ENCODE peak calls at places on chromosomes 13 and 19, in nine cellular contexts. B is HTR-8/SVneo; J is tibial artery; F is psoas muscle; C is frontal cortex; L is WTC11; P is activated T-cell treated with anti-CD3 and anti-CD28 coated beads, Interleukin-2, amount 50 U/mL, for 4 hours; W is NCI-H1417; K is KBM-7. V is an unnamed sample.

GRCh38 chr19:17872251-17873001 is 681 bp downstream of the SLC5A5 start:
- DNase-seq in B (no peak), J (no peak), F (no peak), C (no peak), L (no peak), P (no peak), W (no peak), K (peak; percentile 55), V (no peak)

GRCh38 chr19:45446295-45446694 is 21.5 kb upstream of the FOSB start:
- DNase-seq in B (no peak), J (no peak), F (no peak), C (no peak), L (no peak), P (no peak), W (peak; percentile 6), K (peak; percentile 51), V (peak; percentile 77)

GRCh38 chr13:33524086-33524485 is 238.5 kb upstream of the STARD13 start:
- DNase-seq in B (no peak), J (no peak), F (no peak), C (no peak), L (no peak), P (no peak), W (no peak), K (no peak), V (no peak)

GRCh38 chr19:2533686-2534085 is 57.8 kb downstream of the GADD45B start:
- DNase-seq in B (no peak), J (no peak), F (no peak), C (no peak), L (no peak), P (no peak), W (no peak), K (no peak), V (no peak)

GRCh38 chr13:30371649-30372265 is 50.5 kb upstream of the UBE2L5 start:
- DNase-seq in B (no peak), J (no peak), F (no peak), C (no peak), L (no peak), P (peak; percentile 54), W (no peak), K (peak; percentile 95), V (no peak)

GRCh38 chr19:40519352-40520322 is 52.8 kb downstream of the SPTBN4 start:
- DNase-seq in B (no peak), J (no peak), F (peak; percentile 63), C (no peak), L (peak; percentile 68), P (no peak), W (peak; percentile 8), K (no peak), V (peak; percentile 69)

GRCh38 chr19:36939153-36939552 is 23.0 kb downstream of the ZNF568 start:
- DNase-seq in B (no peak), J (no peak), F (no peak), C (no peak), L (no peak), P (no peak), W (peak; percentile 63), K (peak; percentile 49), V (peak; percentile 16)

GRCh38 chr13:66888698-66889097 is 341.4 kb downstream of the PCDH9 start:
- DNase-seq in B (no peak), J (no peak), F (no peak), C (no peak), L (no peak), P (no peak), W (no peak), K (no peak), V (no peak)

GRCh38 chr13:30713133-30713532 is 22.2 kb upstream of the ALOX5AP start:
- DNase-seq in B (no peak), J (peak; percentile 35), F (no peak), C (no peak), L (no peak), P (no peak), W (no peak), K (peak; percentile 67), V (no peak)

GRCh38 chr13:106291006-106291405 is 244.5 kb downstream of the EFNB2 start:
- DNase-seq in B (peak; percentile 8), J (no peak), F (no peak), C (no peak), L (no peak), P (no peak), W (no peak), K (no peak), V (no peak)

GRCh38 chr19:48950830-48951519 is 3.7 kb upstream of the BAX start:
- DNase-seq in B (no peak), J (no peak), F (no peak), C (no peak), L (no peak), P (no peak), W (no peak), K (no peak), V (no peak)

GRCh38 chr13:114049026-114049425 is 75.2 kb upstream of the C13orf46 start:
- DNase-seq in B (no peak), J (no peak), F (no peak), C (no peak), L (no peak), P (peak; percentile 59), W (no peak), K (no peak), V (no peak)

GRCh38 chr13:48890386-48890785 is 85.3 kb upstream of the FNDC3A start:
- DNase-seq in B (no peak), J (no peak), F (no peak), C (no peak), L (no peak), P (no peak), W (no peak), K (no peak), V (no peak)

GRCh38 chr13:90154311-90154960 is 1193.1 kb upstream of the MIR17HG start:
- DNase-seq in B (no peak), J (no peak), F (no peak), C (no peak), L (no peak), P (no peak), W (no peak), K (no peak), V (peak; percentile 8)

GRCh38 chr13:49341517-49341916 is 93.8 kb downstream of the CDADC1 start:
- DNase-seq in B (no peak), J (no peak), F (no peak), C (no peak), L (no peak), P (no peak), W (no peak), K (no peak), V (no peak)

GRCh38 chr13:20198781-20199180 is 6.0 kb upstream of the GJB2 start:
- DNase-seq in B (no peak), J (no peak), F (no peak), C (no peak), L (no peak), P (no peak), W (no peak), K (no peak), V (no peak)

GRCh38 chr13:21849323-21849722 is 178.4 kb downstream of the FGF9 start:
- DNase-seq in B (no peak), J (no peak), F (no peak), C (no peak), L (no peak), P (no peak), W (peak; percentile 2), K (peak; percentile 69), V (peak; percentile 74)

GRCh38 chr13:72696590-72696989 is 30.8 kb downstream of the MZT1 start:
- DNase-seq in B (peak; percentile 1), J (no peak), F (no peak), C (no peak), L (no peak), P (no peak), W (peak; percentile 62), K (peak; percentile 12), V (no peak)

GRCh38 chr13:30796132-30796832 is 60.9 kb downstream of the ALOX5AP start:
- DNase-seq in B (peak; percentile 43), J (no peak), F (no peak), C (no peak), L (no peak), P (no peak), W (peak; percentile 15), K (no peak), V (no peak)

GRCh38 chr13:32783067-32783466 is 196.8 kb downstream of the PDS5B start:
- DNase-seq in B (no peak), J (no peak), F (no peak), C (no peak), L (no peak), P (no peak), W (no peak), K (peak; percentile 41), V (no peak)

GRCh38 chr19:7894612-7895309 is 6.5 kb downstream of the LRRC8E start:
- DNase-seq in B (no peak), J (no peak), F (no peak), C (no peak), L (no peak), P (no peak), W (peak; percentile 7), K (no peak), V (no peak)

GRCh38 chr13:38758278-38758677 is 71.4 kb downstream of the FREM2 start:
- DNase-seq in B (no peak), J (no peak), F (no peak), C (no peak), L (no peak), P (no peak), W (peak; percentile 1), K (no peak), V (peak; percentile 74)

GRCh38 chr13:38872693-38873092 is 117.9 kb downstream of the STOML3 start:
- DNase-seq in B (no peak), J (no peak), F (peak; percentile 65), C (peak; percentile 8), L (peak; percentile 74), P (peak; percentile 5), W (peak; percentile 44), K (peak; percentile 48), V (peak; percentile 81)

GRCh38 chr13:50179977-50180376 is 164.7 kb downstream of the KCNRG start:
- DNase-seq in B (no peak), J (no peak), F (no peak), C (no peak), L (no peak), P (no peak), W (no peak), K (no peak), V (no peak)

GRCh38 chr13:62278271-62278670 is 862.6 kb upstream of the PCDH20 start:
- DNase-seq in B (no peak), J (no peak), F (no peak), C (no peak), L (no peak), P (no peak), W (no peak), K (no peak), V (no peak)

GRCh38 chr13:87953381-87953780 is 282.2 kb downstream of the SLITRK5 start:
- DNase-seq in B (no peak), J (no peak), F (no peak), C (no peak), L (no peak), P (no peak), W (no peak), K (no peak), V (no peak)

GRCh38 chr13:20796791-20797513 is 23.2 kb upstream of the EEF1AKMT1 start:
- DNase-seq in B (no peak), J (no peak), F (no peak), C (no peak), L (no peak), P (no peak), W (no peak), K (peak; percentile 49), V (no peak)

GRCh38 chr13:72403396-72404010 is 323.9 kb downstream of the MZT1 start:
- DNase-seq in B (no peak), J (no peak), F (no peak), C (no peak), L (no peak), P (no peak), W (no peak), K (no peak), V (no peak)

GRCh38 chr19:55096061-55096701 is 20.5 kb downstream of the EPS8L1 start:
- DNase-seq in B (no peak), J (no peak), F (peak; percentile 28), C (no peak), L (peak; percentile 45), P (no peak), W (no peak), K (no peak), V (peak; percentile 59)

GRCh38 chr19:18605546-18606280 is 886 bp downstream of the CRLF1 start:
- DNase-seq in B (no peak), J (no peak), F (no peak), C (peak; percentile 49), L (no peak), P (no peak), W (peak; percentile 23), K (no peak), V (no peak)

GRCh38 chr19:47697863-47698609 is 15.2 kb upstream of the EHD2 start:
- DNase-seq in B (peak; percentile 88), J (peak; percentile 70), F (peak; percentile 89), C (peak; percentile 92), L (peak; percentile 86), P (peak; percentile 50), W (peak; percentile 64), K (peak; percentile 91), V (peak; percentile 97)